ENCODE peak calls at places on chromosomes 2 and 18, in eight cellular contexts. K is fibroblast of villous mesenchyme, A is HFFc6, H is Calu3, E is GM12865, V is foreskin fibroblast, Q is dorsolateral prefrontal cortex, M is mammary epithelial cell. Y is an unnamed sample.

GRCh38 chr18:55998071-55998522 is 410.1 kb upstream of the TCF4 start:
- DNase-seq in K (peak; percentile 56), A (peak; percentile 67), H (no peak), E (no peak), V (peak; percentile 77), Q (peak; percentile 73), M (peak; percentile 54), Y (no peak)

GRCh38 chr2:225429718-225430117 is 30.2 kb downstream of the NYAP2 start:
- DNase-seq in K (peak; percentile 1), A (no peak), H (no peak), E (no peak), V (no peak), Q (peak; percentile 58), M (no peak), Y (no peak)

GRCh38 chr18:58535340-58536186 is 93.3 kb downstream of the ALPK2 start:
- DNase-seq in K (no peak), A (no peak), H (no peak), E (peak; percentile 97), V (no peak), Q (no peak), M (no peak), Y (no peak)

GRCh38 chr2:185510060-185510459 is 228.5 kb upstream of the FSIP2 start:
- DNase-seq in K (no peak), A (no peak), H (no peak), E (no peak), V (no peak), Q (no peak), M (no peak), Y (no peak)

GRCh38 chr18:48896875-48897511 is 53.8 kb downstream of the SMAD7 start:
- DNase-seq in K (peak; percentile 74), A (no peak), H (peak; percentile 65), E (peak; percentile 52), V (no peak), Q (peak; percentile 55), M (peak; percentile 22), Y (peak; percentile 91)

GRCh38 chr2:112827786-112828185 is 8.8 kb downstream of the IL1B start:
- DNase-seq in K (no peak), A (no peak), H (no peak), E (no peak), V (no peak), Q (no peak), M (no peak), Y (no peak)

GRCh38 chr2:12169060-12169406 is 422.6 kb downstream of the LPIN1 start:
- DNase-seq in K (peak; percentile 93), A (peak; percentile 59), H (no peak), E (peak; percentile 23), V (peak; percentile 83), Q (no peak), M (peak; percentile 15), Y (no peak)

GRCh38 chr2:221822416-221822815 is 250.3 kb upstream of the EPHA4 start:
- DNase-seq in K (no peak), A (no peak), H (no peak), E (no peak), V (no peak), Q (no peak), M (no peak), Y (no peak)

GRCh38 chr2:10544252-10544651 is 96.1 kb upstream of the ODC1 start:
- DNase-seq in K (no peak), A (no peak), H (no peak), E (peak; percentile 14), V (no peak), Q (no peak), M (no peak), Y (no peak)

GRCh38 chr2:98486374-98486981 is 41.8 kb downstream of the INPP4A start:
- DNase-seq in K (no peak), A (no peak), H (no peak), E (no peak), V (no peak), Q (no peak), M (no peak), Y (peak; percentile 63)

GRCh38 chr2:212892193-212892592 is 259.2 kb downstream of the IKZF2 start:
- DNase-seq in K (peak; percentile 58), A (peak; percentile 49), H (no peak), E (peak; percentile 27), V (peak; percentile 28), Q (no peak), M (peak; percentile 59), Y (no peak)

GRCh38 chr2:159035790-159036411 is 67.5 kb downstream of the TANC1 start:
- DNase-seq in K (peak; percentile 75), A (peak; percentile 47), H (peak; percentile 55), E (peak; percentile 37), V (no peak), Q (no peak), M (peak; percentile 86), Y (no peak)
- TF ChIP-seq CTCF in K (peak; percentile 36), A (peak; percentile 59), H (no peak), E (no peak), V (peak; percentile 6), Q (no peak), M (peak; percentile 76), Y (peak; percentile 58)

GRCh38 chr2:79860233-79861058 is 347.6 kb downstream of the CTNNA2 start:
- DNase-seq in K (peak; percentile 11), A (peak; percentile 30), H (no peak), E (no peak), V (no peak), Q (no peak), M (no peak), Y (no peak)
- TF ChIP-seq CTCF in K (peak; percentile 53), A (peak; percentile 82), H (no peak), E (no peak), V (peak; percentile 46), Q (peak; percentile 68), M (no peak), Y (peak; percentile 84)

GRCh38 chr2:231100990-231101389 is 23.9 kb downstream of the HTR2B start:
- DNase-seq in K (no peak), A (no peak), H (no peak), E (no peak), V (no peak), Q (no peak), M (no peak), Y (no peak)

GRCh38 chr2:231102772-231103171 is 22.1 kb downstream of the HTR2B start:
- DNase-seq in K (peak; percentile 49), A (no peak), H (no peak), E (no peak), V (no peak), Q (no peak), M (no peak), Y (no peak)

GRCh38 chr2:231099918-231100317 is 24.9 kb downstream of the HTR2B start:
- DNase-seq in K (no peak), A (no peak), H (no peak), E (peak; percentile 5), V (no peak), Q (no peak), M (no peak), Y (no peak)

DNA sequence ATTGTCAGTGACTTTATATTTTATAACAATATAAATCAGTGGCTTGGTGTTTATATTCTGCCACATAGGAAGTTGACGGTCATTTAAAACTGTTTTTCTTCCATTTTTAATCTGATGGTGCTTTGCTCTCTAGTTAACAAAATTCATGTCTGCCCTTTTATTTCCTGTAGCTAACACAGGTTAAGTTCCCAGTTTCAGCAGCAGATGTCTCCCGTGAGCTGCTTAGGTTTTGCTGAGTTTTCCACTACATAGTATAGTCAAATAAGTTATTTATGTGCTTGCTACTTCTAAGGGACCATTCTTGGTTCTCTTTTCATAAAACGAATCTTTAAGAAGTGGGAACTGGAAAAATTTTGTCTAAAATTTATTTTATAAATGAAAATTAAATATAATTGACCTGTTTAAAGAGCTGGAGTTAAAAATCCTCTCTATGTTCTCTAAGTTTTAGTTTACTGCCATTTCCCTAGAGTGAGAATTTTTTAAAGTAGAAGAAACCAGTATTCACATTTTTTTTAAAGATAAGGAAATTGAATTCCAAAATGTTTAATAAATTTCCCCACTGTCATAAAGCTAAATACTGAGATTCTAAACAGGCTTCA is 20.6 kb downstream of the HTR2B start:
- DNase-seq in K (peak; percentile 82), A (peak; percentile 72), H (peak; percentile 61), E (peak; percentile 73), V (peak; percentile 60), Q (peak; percentile 77), M (peak; percentile 31), Y (no peak)
- TF ChIP-seq CTCF in K (peak; percentile 96), A (peak; percentile 88), H (peak; percentile 67), E (peak; percentile 77), V (peak; percentile 75), Q (peak; percentile 79), M (peak; percentile 82), Y (peak; percentile 93)

GRCh38 chr2:29206941-29207340 is 91.7 kb downstream of the CLIP4 start:
- DNase-seq in K (no peak), A (no peak), H (no peak), E (no peak), V (no peak), Q (no peak), M (no peak), Y (no peak)
- TF ChIP-seq CTCF in K (peak; percentile 2), A (no peak), H (no peak), E (no peak), V (no peak), Q (no peak), M (peak; percentile 11), Y (no peak)

DNA sequence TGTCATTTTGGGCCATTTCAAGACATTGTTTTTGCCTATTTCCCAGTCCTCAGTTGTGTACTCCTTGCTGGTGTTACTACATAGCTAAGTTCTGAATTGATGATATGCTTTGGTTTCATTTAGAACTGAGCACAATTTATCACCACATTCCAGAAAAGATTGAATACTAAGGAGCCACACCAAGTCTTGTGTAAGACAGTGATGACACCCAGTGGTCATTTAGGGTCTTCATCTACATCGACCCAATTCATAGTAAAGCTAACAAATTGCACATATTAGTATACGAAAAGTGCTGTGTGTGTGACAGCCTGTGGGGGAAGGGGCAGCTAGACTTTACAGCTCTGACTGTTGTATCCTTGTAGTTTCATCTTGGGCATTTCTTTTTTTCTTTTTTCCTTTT is 10.9 kb upstream of the DLX2 start:
- DNase-seq in K (peak; percentile 61), A (peak; percentile 49), H (no peak), E (peak; percentile 39), V (no peak), Q (no peak), M (no peak), Y (no peak)
- TF ChIP-seq CTCF in K (peak; percentile 41), A (peak; percentile 76), H (no peak), E (peak; percentile 26), V (peak; percentile 25), Q (peak; percentile 48), M (no peak), Y (peak; percentile 80)

DNA sequence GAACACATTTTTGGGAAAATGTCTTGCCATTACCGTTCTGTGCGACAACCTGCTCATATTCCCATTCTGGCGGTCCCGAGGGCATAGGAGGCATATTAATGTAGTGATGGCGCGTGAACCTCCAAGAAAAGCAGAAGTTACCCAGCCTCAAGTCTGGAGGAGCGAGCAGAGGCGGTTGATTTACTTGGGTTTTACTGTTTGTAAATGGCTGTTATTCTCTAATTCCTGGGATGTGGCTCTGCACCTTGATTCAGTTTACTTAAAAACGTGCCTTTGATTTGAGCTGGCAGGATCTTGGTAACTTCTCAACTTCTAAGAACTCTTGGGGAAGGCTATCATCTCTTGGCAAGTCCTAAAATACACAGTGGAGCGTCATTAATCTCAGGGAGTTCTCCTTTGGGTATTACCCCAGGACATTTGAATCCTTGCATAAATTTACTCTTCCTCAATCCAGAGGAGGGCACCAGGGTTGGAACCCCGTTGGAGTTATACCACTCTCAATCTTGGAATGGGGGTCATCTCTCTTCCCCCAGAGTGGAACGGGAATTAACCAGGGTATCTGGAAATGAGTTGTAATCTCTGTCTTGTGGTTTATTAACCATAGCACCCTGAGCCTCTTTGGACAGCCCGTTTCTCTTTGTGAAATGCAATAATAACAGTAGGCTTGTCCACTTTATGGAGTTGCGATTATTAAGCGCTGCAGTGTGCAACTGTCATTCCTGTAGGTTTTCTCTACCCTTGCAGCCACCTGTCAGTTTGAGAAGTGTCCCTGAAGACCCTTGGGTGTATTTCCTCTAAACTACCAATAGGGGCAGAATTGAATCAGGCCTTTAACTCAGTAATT is 2.1 kb downstream of the HK2 start:
- DNase-seq in K (peak; percentile 68), A (peak; percentile 32), H (no peak), E (peak; percentile 77), V (peak; percentile 10), Q (no peak), M (peak; percentile 42), Y (no peak)
- TF ChIP-seq CTCF in K (peak; percentile 77), A (peak; percentile 86), H (peak; percentile 73), E (peak; percentile 67), V (peak; percentile 69), Q (peak; percentile 52), M (peak; percentile 79), Y (peak; percentile 82)

Y was measured in chondrocyte.